ENCODE peak calls at places on chromosome 18, in seven cellular contexts. I is upper lobe of right lung; K is NCI-H345; E is activated gamma-delta T cell treated with Interleukin-2 at 50 U/mL for 16 hours; D is activated effector memory CD4-positive, alpha-beta T cell treated with anti-CD3 and anti-CD28 coated beads, Interleukin-2, amount 50 U/mL, for 16 hours; F is GM23338; Z is amniotic stem cell. Q is an unnamed sample.

GRCh38 chr18:41532344-41533086 is 422.5 kb upstream of the PIK3C3 start:
- DNase-seq in I (no peak), K (no peak), E (no peak), D (no peak), F (peak; percentile 69), Z (peak; percentile 2), Q (no peak)

GRCh38 chr18:79953921-79954651 is 2.6 kb upstream of the SLC66A2 start:
- DNase-seq in I (no peak), K (no peak), E (no peak), D (peak; percentile 58), F (no peak), Z (no peak), Q (no peak)

GRCh38 chr18:26133652-26134051 is at the start of gene PSMA8:
- DNase-seq in I (peak; percentile 68), K (no peak), E (peak; percentile 48), D (peak; percentile 82), F (peak; percentile 78), Z (no peak), Q (peak; percentile 21)

GRCh38 chr18:55360061-55360460 is 227.9 kb downstream of the TCF4 start:
- DNase-seq in I (no peak), K (no peak), E (no peak), D (no peak), F (no peak), Z (no peak), Q (no peak)

GRCh38 chr18:51171208-51171607 is 26.3 kb downstream of the MEX3C start:
- DNase-seq in I (no peak), K (no peak), E (no peak), D (no peak), F (no peak), Z (no peak), Q (no peak)

GRCh38 chr18:9661564-9661963 is 46.5 kb upstream of the RAB31 start:
- DNase-seq in I (no peak), K (no peak), E (no peak), D (no peak), F (peak; percentile 45), Z (no peak), Q (no peak)

GRCh38 chr18:45874501-45875184 is 49.2 kb downstream of the SIGLEC15 start:
- DNase-seq in I (no peak), K (no peak), E (peak; percentile 41), D (peak; percentile 80), F (no peak), Z (no peak), Q (peak; percentile 45)

GRCh38 chr18:39841133-39842041 is 2113.6 kb upstream of the PIK3C3 start:
- DNase-seq in I (peak; percentile 68), K (peak; percentile 87), E (no peak), D (no peak), F (peak; percentile 90), Z (no peak), Q (no peak)

GRCh38 chr18:31400191-31400590 is 23.6 kb downstream of the DSG4 start:
- DNase-seq in I (no peak), K (no peak), E (no peak), D (no peak), F (no peak), Z (no peak), Q (no peak)

GRCh38 chr18:79203017-79203605 is 133.9 kb downstream of the ATP9B start:
- DNase-seq in I (no peak), K (no peak), E (peak; percentile 31), D (peak; percentile 64), F (no peak), Z (no peak), Q (no peak)

GRCh38 chr18:55900380-55900779 is 312.4 kb upstream of the TCF4 start:
- DNase-seq in I (no peak), K (no peak), E (no peak), D (no peak), F (no peak), Z (no peak), Q (no peak)

GRCh38 chr18:58097907-58098166 is 53.8 kb downstream of the NEDD4L start:
- DNase-seq in I (no peak), K (no peak), E (no peak), D (no peak), F (no peak), Z (no peak), Q (no peak)

GRCh38 chr18:59674534-59674933 is 22.7 kb downstream of the CCBE1 start:
- DNase-seq in I (no peak), K (no peak), E (no peak), D (no peak), F (no peak), Z (no peak), Q (no peak)

GRCh38 chr18:57915848-57916596 is 112.9 kb upstream of the ATP8B1 start:
- DNase-seq in I (no peak), K (peak; percentile 27), E (no peak), D (no peak), F (no peak), Z (no peak), Q (no peak)

GRCh38 chr18:23838801-23839366 is 149.6 kb downstream of the LAMA3 start:
- DNase-seq in I (no peak), K (no peak), E (no peak), D (no peak), F (no peak), Z (peak; percentile 42), Q (no peak)

GRCh38 chr18:1294229-1294628 is 389.6 kb downstream of the ADCYAP1 start:
- DNase-seq in I (no peak), K (no peak), E (no peak), D (no peak), F (no peak), Z (no peak), Q (no peak)

GRCh38 chr18:36312806-36313395 is 15.4 kb downstream of the FHOD3 start:
- DNase-seq in I (no peak), K (no peak), E (no peak), D (no peak), F (no peak), Z (no peak), Q (no peak)

GRCh38 chr18:77820472-77820871 is 570.8 kb downstream of the GALR1 start:
- DNase-seq in I (no peak), K (no peak), E (no peak), D (no peak), F (no peak), Z (no peak), Q (no peak)

GRCh38 chr18:76232813-76233212 is 262.2 kb downstream of the ZNF516 start:
- DNase-seq in I (no peak), K (no peak), E (no peak), D (no peak), F (no peak), Z (no peak), Q (no peak)

GRCh38 chr18:39558658-39559057 is 1993.1 kb upstream of the CELF4 start:
- DNase-seq in I (no peak), K (no peak), E (no peak), D (no peak), F (no peak), Z (no peak), Q (no peak)

Q was measured in effector memory CD8-positive, alpha-beta T cell.